ENCODE peak calls at places on chromosome 12, in six cellular contexts. B, J, E, I, W and A are unnamed samples.

GRCh38 chr12:4107436-4107878 is 166.1 kb upstream of the CCND2 start:
- DNase-seq in I (peak; percentile 25), J (no peak), W (no peak), E (peak; percentile 68), B (no peak), A (peak; percentile 49)

GRCh38 chr12:91316825-91317224 is 134.2 kb upstream of the DCN start:
- DNase-seq in B (no peak), I (no peak), E (no peak), J (peak; percentile 48), W (no peak), A (peak; percentile 43)

GRCh38 chr12:29732211-29732992 is 51.3 kb downstream of the TMTC1 start:
- DNase-seq in B (no peak), W (no peak), I (no peak), J (no peak), E (no peak), A (no peak)

GRCh38 chr12:47102845-47103666 is 23.3 kb upstream of the AMIGO2 start:
- DNase-seq in B (no peak), J (peak; percentile 100), E (peak; percentile 32), W (no peak), I (no peak), A (peak; percentile 37)

GRCh38 chr12:110534811-110535210 is 32.7 kb downstream of the RAD9B start:
- DNase-seq in J (no peak), E (no peak), I (no peak), W (no peak), B (no peak), A (no peak)

GRCh38 chr12:53476769-53477209 is 22.5 kb downstream of the MAP3K12 start:
- DNase-seq in E (no peak), I (no peak), J (no peak), W (no peak), B (no peak), A (no peak)

GRCh38 chr12:12008232-12008850 is 62.4 kb upstream of the BCL2L14 start:
- DNase-seq in I (no peak), E (no peak), B (no peak), W (no peak), J (no peak), A (peak; percentile 45)

GRCh38 chr12:2384029-2384386 is 331.2 kb downstream of the CACNA1C start:
- DNase-seq in W (no peak), J (no peak), E (no peak), B (no peak), I (no peak), A (no peak)

GRCh38 chr12:108918206-108918605 is 38.3 kb downstream of the DAO start:
- DNase-seq in W (no peak), B (no peak), E (no peak), J (no peak), I (no peak), A (no peak)

GRCh38 chr12:25423355-25423754 is 129.7 kb downstream of the LMNTD1 start:
- DNase-seq in E (peak; percentile 40), I (no peak), W (no peak), B (no peak), J (no peak), A (no peak)